ENCODE peak calls at places on chromosome 5, in seven cellular contexts. One of them, this sample, is unnamed.

GRCh38 chr5:134451618-134452505 is 40.2 kb upstream of the CDKN2AIPNL start:
- DNase-seq in ovary: peak; percentile 60
- DNase-seq in choroid plexus epithelial cell: peak; percentile 88
- DNase-seq in kidney: no peak
- DNase-seq in mesenteric fat pad: no peak
- DNase-seq in globus pallidus: no peak
- DNase-seq in HuH-7: no peak
- DNase-seq in this sample: peak; percentile 26

GRCh38 chr5:6825678-6826244 is 112.5 kb downstream of the TENT4A start:
- DNase-seq in choroid plexus epithelial cell: no peak
- DNase-seq in HuH-7: no peak
- DNase-seq in ovary: no peak
- DNase-seq in kidney: no peak
- DNase-seq in globus pallidus: no peak
- DNase-seq in mesenteric fat pad: no peak
- DNase-seq in this sample: no peak

GRCh38 chr5:151742870-151743294 is 15.5 kb downstream of the ATOX1 start:
- DNase-seq in choroid plexus epithelial cell: peak; percentile 79
- DNase-seq in globus pallidus: peak; percentile 67
- DNase-seq in HuH-7: peak; percentile 52
- DNase-seq in ovary: peak; percentile 67
- DNase-seq in mesenteric fat pad: no peak
- DNase-seq in kidney: no peak
- DNase-seq in this sample: peak; percentile 58

GRCh38 chr5:79560774-79561524 is 47.0 kb upstream of the HOMER1 start:
- DNase-seq in choroid plexus epithelial cell: peak; percentile 27
- DNase-seq in mesenteric fat pad: no peak
- DNase-seq in HuH-7: no peak
- DNase-seq in globus pallidus: no peak
- DNase-seq in ovary: no peak
- DNase-seq in kidney: no peak
- DNase-seq in this sample: no peak

GRCh38 chr5:133289686-133290367 is 238.0 kb downstream of the HSPA4 start:
- DNase-seq in choroid plexus epithelial cell: no peak
- DNase-seq in globus pallidus: peak; percentile 70
- DNase-seq in kidney: no peak
- DNase-seq in HuH-7: no peak
- DNase-seq in mesenteric fat pad: no peak
- DNase-seq in ovary: no peak
- DNase-seq in this sample: no peak

GRCh38 chr5:174553556-174553955 is 170.8 kb upstream of the MSX2 start:
- DNase-seq in mesenteric fat pad: peak; percentile 68
- DNase-seq in kidney: no peak
- DNase-seq in ovary: no peak
- DNase-seq in choroid plexus epithelial cell: no peak
- DNase-seq in globus pallidus: peak; percentile 23
- DNase-seq in HuH-7: no peak
- DNase-seq in this sample: no peak

GRCh38 chr5:140223567-140223966 is 48.6 kb downstream of the CYSTM1 start:
- DNase-seq in globus pallidus: no peak
- DNase-seq in choroid plexus epithelial cell: no peak
- DNase-seq in ovary: no peak
- DNase-seq in kidney: no peak
- DNase-seq in HuH-7: no peak
- DNase-seq in mesenteric fat pad: no peak
- DNase-seq in this sample: no peak

GRCh38 chr5:96093340-96093739 is 131.7 kb upstream of the ELL2 start:
- DNase-seq in ovary: no peak
- DNase-seq in mesenteric fat pad: no peak
- DNase-seq in HuH-7: no peak
- DNase-seq in choroid plexus epithelial cell: no peak
- DNase-seq in globus pallidus: no peak
- DNase-seq in kidney: no peak
- DNase-seq in this sample: no peak

GRCh38 chr5:37668524-37669047 is 171.3 kb downstream of the GDNF start:
- DNase-seq in choroid plexus epithelial cell: peak; percentile 99
- DNase-seq in globus pallidus: no peak
- DNase-seq in ovary: peak; percentile 36
- DNase-seq in kidney: peak; percentile 61
- DNase-seq in mesenteric fat pad: no peak
- DNase-seq in HuH-7: peak; percentile 61
- DNase-seq in this sample: no peak

GRCh38 chr5:77777911-77778310 is 1.8 kb upstream of the TBCA start:
- DNase-seq in choroid plexus epithelial cell: no peak
- DNase-seq in kidney: no peak
- DNase-seq in HuH-7: no peak
- DNase-seq in globus pallidus: no peak
- DNase-seq in mesenteric fat pad: no peak
- DNase-seq in ovary: no peak
- DNase-seq in this sample: no peak

GRCh38 chr5:32828492-32828891 is 117.4 kb downstream of the NPR3 start:
- DNase-seq in choroid plexus epithelial cell: peak; percentile 31
- DNase-seq in HuH-7: no peak
- DNase-seq in kidney: no peak
- DNase-seq in globus pallidus: no peak
- DNase-seq in mesenteric fat pad: no peak
- DNase-seq in ovary: no peak
- DNase-seq in this sample: no peak

GRCh38 chr5:132277971-132278964 is 15.9 kb upstream of the SLC22A4 start:
- DNase-seq in choroid plexus epithelial cell: no peak
- DNase-seq in HuH-7: peak; percentile 63
- DNase-seq in ovary: no peak
- DNase-seq in mesenteric fat pad: peak; percentile 86
- DNase-seq in globus pallidus: no peak
- DNase-seq in kidney: peak; percentile 63
- DNase-seq in this sample: no peak

GRCh38 chr5:54545796-54546195 is 28.2 kb downstream of the SNX18 start:
- DNase-seq in mesenteric fat pad: no peak
- DNase-seq in globus pallidus: no peak
- DNase-seq in kidney: no peak
- DNase-seq in choroid plexus epithelial cell: no peak
- DNase-seq in HuH-7: no peak
- DNase-seq in ovary: no peak
- DNase-seq in this sample: no peak